ENCODE peak calls at places on chromosome 6, in six cellular contexts. B, M, N, T, D and F are unnamed samples.
A peak's percentile ranks its signal among the peaks of the same experiment; 100 is the strongest.

GRCh38 chr6:101294676-101295075 is 98.8 kb upstream of the GRIK2 start:
- DNase-seq in B (no peak), M (peak; percentile 4), N (no peak), T (no peak), D (no peak), F (no peak)

GRCh38 chr6:156840606-156841005 is 63.4 kb downstream of the ARID1B start:
- DNase-seq in B (no peak), M (peak; percentile 14), N (no peak), T (no peak), D (no peak), F (no peak)

GRCh38 chr6:168040856-168041496 is 38.0 kb downstream of the FRMD1 start:
- DNase-seq in B (no peak), M (no peak), N (no peak), T (no peak), D (peak; percentile 7), F (no peak)

GRCh38 chr6:109393882-109394281 is 11.6 kb upstream of the CD164 start:
- DNase-seq in B (no peak), M (peak; percentile 28), N (no peak), T (peak; percentile 39), D (no peak), F (no peak)

GRCh38 chr6:43698584-43699349 is 11.2 kb upstream of the MRPS18A start:
- DNase-seq in B (peak; percentile 26), M (peak; percentile 18), N (no peak), T (no peak), D (peak; percentile 54), F (no peak)

GRCh38 chr6:38305995-38306681 is 333.6 kb downstream of the BTBD9 start:
- DNase-seq in B (no peak), M (no peak), N (no peak), T (no peak), D (no peak), F (no peak)

GRCh38 chr6:80503660-80504059 is 397.2 kb downstream of the BCKDHB start:
- DNase-seq in B (no peak), M (no peak), N (no peak), T (no peak), D (no peak), F (no peak)

GRCh38 chr6:144331610-144332009 is 46.5 kb downstream of the UTRN start:
- DNase-seq in B (no peak), M (peak; percentile 85), N (no peak), T (peak; percentile 31), D (no peak), F (no peak)

GRCh38 chr6:144478487-144478886 is 193.4 kb downstream of the UTRN start:
- DNase-seq in B (no peak), M (no peak), N (no peak), T (no peak), D (peak; percentile 64), F (no peak)

GRCh38 chr6:100462990-100463684 is 1.6 kb downstream of the SIM1 start:
- DNase-seq in B (peak; percentile 78), M (peak; percentile 55), N (no peak), T (no peak), D (no peak), F (no peak)

GRCh38 chr6:106084106-106084963 is 1.8 kb upstream of the PRDM1 start:
- DNase-seq in B (peak; percentile 95), M (peak; percentile 88), N (no peak), T (peak; percentile 72), D (no peak), F (no peak)

GRCh38 chr6:55014321-55015088 is 159.8 kb upstream of the HCRTR2 start:
- DNase-seq in B (no peak), M (no peak), N (no peak), T (no peak), D (no peak), F (no peak)

GRCh38 chr6:162825597-162825996 is 97.8 kb downstream of the PACRG start:
- DNase-seq in B (no peak), M (no peak), N (no peak), T (no peak), D (no peak), F (no peak)

GRCh38 chr6:5898102-5898501 is 108.6 kb downstream of the NRN1 start:
- DNase-seq in B (no peak), M (no peak), N (no peak), T (no peak), D (no peak), F (no peak)

GRCh38 chr6:163717106-163717764 is 302.7 kb downstream of the QKI start:
- DNase-seq in B (no peak), M (no peak), N (no peak), T (peak; percentile 38), D (no peak), F (no peak)

GRCh38 chr6:34179106-34179720 is 33.3 kb upstream of the GRM4 start:
- DNase-seq in B (no peak), M (no peak), N (no peak), T (no peak), D (no peak), F (no peak)

GRCh38 chr6:28589234-28589951 is 63.7 kb downstream of the GPX5 start:
- DNase-seq in B (no peak), M (peak; percentile 97), N (no peak), T (peak; percentile 98), D (no peak), F (no peak)

GRCh38 chr6:35140991-35141720 is at the start of gene TCP11:
- DNase-seq in B (peak; percentile 55), M (no peak), N (peak; percentile 21), T (peak; percentile 60), D (peak; percentile 38), F (peak; percentile 12)

GRCh38 chr6:35258858-35259193 is 709 bp upstream of the ZNF76 start:
- DNase-seq in B (peak; percentile 87), M (no peak), N (no peak), T (no peak), D (no peak), F (peak; percentile 56)

GRCh38 chr6:160992323-160993314 is 1.1 kb downstream of the MAP3K4 start:
- DNase-seq in B (peak; percentile 89), M (peak; percentile 72), N (peak; percentile 36), T (peak; percentile 75), D (no peak), F (peak; percentile 48)

GRCh38 chr6:24430086-24430485 is 27.4 kb downstream of the MRS2 start:
- DNase-seq in B (no peak), M (peak; percentile 15), N (no peak), T (no peak), D (no peak), F (no peak)

GRCh38 chr6:5518936-5519491 is 257.7 kb downstream of the FARS2 start:
- DNase-seq in B (no peak), M (no peak), N (no peak), T (no peak), D (no peak), F (no peak)

GRCh38 chr6:30061766-30062458 is 847 bp downstream of the POLR1H start:
- DNase-seq in B (peak; percentile 65), M (peak; percentile 44), N (peak; percentile 34), T (no peak), D (peak; percentile 27), F (peak; percentile 65)

GRCh38 chr6:15322781-15323536 is 77.1 kb downstream of the JARID2 start:
- DNase-seq in B (no peak), M (peak; percentile 36), N (no peak), T (no peak), D (no peak), F (no peak)

GRCh38 chr6:16049178-16049577 is 79.7 kb upstream of the MYLIP start:
- DNase-seq in B (no peak), M (peak; percentile 52), N (no peak), T (no peak), D (no peak), F (no peak)

GRCh38 chr6:144585217-144585814 is 300.2 kb downstream of the UTRN start:
- DNase-seq in B (peak; percentile 92), M (peak; percentile 48), N (no peak), T (no peak), D (no peak), F (peak; percentile 26)

GRCh38 chr6:46491201-46491788 is at the start of gene RCAN2:
- DNase-seq in B (peak; percentile 85), M (peak; percentile 61), N (peak; percentile 11), T (peak; percentile 83), D (peak; percentile 63), F (peak; percentile 26)

GRCh38 chr6:99611148-99611547 is 4.5 kb downstream of the PRDM13 start:
- DNase-seq in B (no peak), M (no peak), N (no peak), T (no peak), D (no peak), F (no peak)

GRCh38 chr6:16216501-16217155 is 21.8 kb upstream of the GMPR start:
- DNase-seq in B (no peak), M (no peak), N (no peak), T (no peak), D (no peak), F (no peak)

GRCh38 chr6:134047124-134047523 is 5.3 kb downstream of the SLC2A12 start:
- DNase-seq in B (no peak), M (no peak), N (no peak), T (no peak), D (no peak), F (no peak)

GRCh38 chr6:150710236-150710635 is 110.6 kb downstream of the PLEKHG1 start:
- DNase-seq in B (no peak), M (no peak), N (no peak), T (no peak), D (no peak), F (no peak)

GRCh38 chr6:36924778-36925396 is 29.7 kb upstream of the PI16 start:
- DNase-seq in B (no peak), M (no peak), N (no peak), T (no peak), D (no peak), F (no peak)

GRCh38 chr6:112041535-112041934 is 12.4 kb upstream of the CCN6 start:
- DNase-seq in B (no peak), M (no peak), N (no peak), T (no peak), D (no peak), F (no peak)

GRCh38 chr6:144809120-144809519 is 524.0 kb downstream of the UTRN start:
- DNase-seq in B (no peak), M (peak; percentile 54), N (no peak), T (no peak), D (no peak), F (no peak)

GRCh38 chr6:143400258-143401059 is 50.0 kb downstream of the ADAT2 start:
- DNase-seq in B (peak; percentile 58), M (no peak), N (peak; percentile 6), T (no peak), D (no peak), F (no peak)

GRCh38 chr6:6843057-6843627 is 254.6 kb downstream of the LY86 start:
- DNase-seq in B (no peak), M (peak; percentile 60), N (no peak), T (peak; percentile 63), D (no peak), F (no peak)